ENCODE peak calls at places on chromosomes 2 and 18, in four cellular contexts. One of them, this sample, is unnamed.

GRCh38 chr2:138829326-138829725 is 49.1 kb upstream of the NXPH2 start:
- DNase-seq in BE2C: peak; percentile 66
- DNase-seq in mammary epithelial cell: peak; percentile 5
- DNase-seq in lower lobe of right lung: peak; percentile 42
- DNase-seq in this sample: peak; percentile 15

GRCh38 chr2:62568983-62569837 is 63.2 kb upstream of the TMEM17 start:
- DNase-seq in mammary epithelial cell: peak; percentile 56
- DNase-seq in BE2C: no peak
- DNase-seq in lower lobe of right lung: no peak
- DNase-seq in this sample: no peak

GRCh38 chr2:134193006-134193405 is 60.9 kb upstream of the MGAT5 start:
- DNase-seq in BE2C: no peak
- DNase-seq in lower lobe of right lung: no peak
- DNase-seq in mammary epithelial cell: peak; percentile 75
- DNase-seq in this sample: peak; percentile 60

GRCh38 chr18:73088445-73088844 is 220.7 kb upstream of the NETO1 start:
- DNase-seq in BE2C: no peak
- DNase-seq in lower lobe of right lung: no peak
- DNase-seq in mammary epithelial cell: no peak
- DNase-seq in this sample: no peak

GRCh38 chr18:37487400-37487831 is 78.2 kb downstream of the CELF4 start:
- DNase-seq in lower lobe of right lung: no peak
- DNase-seq in BE2C: no peak
- DNase-seq in mammary epithelial cell: no peak
- DNase-seq in this sample: no peak

GRCh38 chr18:39389800-39390379 is 1824.3 kb upstream of the CELF4 start:
- DNase-seq in lower lobe of right lung: no peak
- DNase-seq in mammary epithelial cell: no peak
- DNase-seq in BE2C: no peak
- DNase-seq in this sample: peak; percentile 5

GRCh38 chr2:11320698-11321492 is 23.5 kb downstream of the ROCK2 start:
- DNase-seq in lower lobe of right lung: no peak
- DNase-seq in mammary epithelial cell: no peak
- DNase-seq in BE2C: no peak
- DNase-seq in this sample: no peak

GRCh38 chr2:136225950-136226835 is 108.2 kb upstream of the CXCR4 start:
- DNase-seq in mammary epithelial cell: no peak
- DNase-seq in lower lobe of right lung: no peak
- DNase-seq in BE2C: no peak
- DNase-seq in this sample: no peak

GRCh38 chr18:80176334-80177080 is 67.4 kb downstream of the ADNP2 start:
- DNase-seq in mammary epithelial cell: no peak
- DNase-seq in lower lobe of right lung: no peak
- DNase-seq in BE2C: no peak
- DNase-seq in this sample: no peak

GRCh38 chr18:33116376-33116775 is 324.1 kb downstream of the CCDC178 start:
- DNase-seq in BE2C: no peak
- DNase-seq in mammary epithelial cell: no peak
- DNase-seq in lower lobe of right lung: peak; percentile 30
- DNase-seq in this sample: no peak

GRCh38 chr2:64766841-64767669 is 113.3 kb upstream of the SERTAD2 start:
- DNase-seq in mammary epithelial cell: no peak
- DNase-seq in BE2C: no peak
- DNase-seq in lower lobe of right lung: no peak
- DNase-seq in this sample: no peak
- H3K4me3 ChIP-seq in mammary epithelial cell: peak overlapping the region; percentile 75
- H3K4me3 ChIP-seq in BE2C: peak overlapping the region; percentile 75
- H3K4me3 ChIP-seq in lower lobe of right lung: peak overlapping the region; percentile 71
- H3K4me3 ChIP-seq in this sample: peak overlapping the region; percentile 53

GRCh38 chr2:8249769-8250168 is 432.1 kb upstream of the ID2 start:
- DNase-seq in lower lobe of right lung: no peak
- DNase-seq in BE2C: no peak
- DNase-seq in mammary epithelial cell: no peak
- DNase-seq in this sample: no peak
- H3K9me3 ChIP-seq in lower lobe of right lung: no peaks in the 10 kb centered on the region
- H3K9me3 ChIP-seq in BE2C: peaks cover 8% of the 10 kb centered on the region
- H3K9me3 ChIP-seq in mammary epithelial cell: no peaks in the 10 kb centered on the region
- H3K9me3 ChIP-seq in this sample: no peaks in the 10 kb centered on the region

GRCh38 chr2:127674241-127675209 is 805 bp downstream of the LIMS2 start:
- DNase-seq in lower lobe of right lung: no peak
- DNase-seq in mammary epithelial cell: no peak
- DNase-seq in BE2C: no peak
- DNase-seq in this sample: peak; percentile 42
- H3K27me3 ChIP-seq in lower lobe of right lung: no peaks in the 10 kb centered on the region
- H3K27me3 ChIP-seq in mammary epithelial cell: peaks cover 20% of the 10 kb centered on the region
- H3K27me3 ChIP-seq in BE2C: peaks cover 15% of the 10 kb centered on the region
- H3K27me3 ChIP-seq in this sample: no peaks in the 10 kb centered on the region

DNA sequence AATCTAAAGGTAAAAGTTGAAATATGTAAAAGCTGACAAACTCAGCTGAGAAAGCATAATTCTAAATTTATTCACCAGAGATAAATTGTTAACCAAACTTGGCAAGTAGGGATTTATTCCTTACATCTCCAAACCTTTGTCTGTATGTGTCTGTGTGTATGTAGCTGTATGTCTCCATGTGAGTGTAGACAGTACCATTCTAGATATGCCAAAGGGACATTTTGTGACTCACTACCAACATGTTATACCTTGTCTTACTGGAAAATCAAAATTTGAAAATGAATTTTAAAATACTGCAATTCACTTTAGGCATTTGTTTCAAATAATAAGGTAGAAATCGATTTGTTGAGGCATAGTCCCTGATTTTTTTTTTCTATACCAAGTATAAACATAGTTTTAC is 102.1 kb downstream of the ABCA12 start:
- DNase-seq in mammary epithelial cell: peak; percentile 11
- DNase-seq in lower lobe of right lung: no peak
- DNase-seq in BE2C: no peak
- DNase-seq in this sample: no peak
- H3K4me3 ChIP-seq in mammary epithelial cell: no peak overlapping the region
- H3K4me3 ChIP-seq in lower lobe of right lung: no peak overlapping the region
- H3K4me3 ChIP-seq in BE2C: no peak overlapping the region
- H3K4me3 ChIP-seq in this sample: no peak overlapping the region

This sample was measured in MG63.